ENCODE peak calls at places on chromosomes 7 and 10, in eight cellular contexts. E is psoas muscle, O is WERI-Rb-1, H is thoracic aorta, B is BJ, F is brain microvascular endothelial cell, K is breast epithelium, M is A549. Z is an unnamed sample.

GRCh38 chr10:598415-599170 is 90.9 kb downstream of the DIP2C start:
- DNase-seq in E (no peak), O (no peak), H (no peak), B (peak), F (peak), K (no peak), M (no peak), Z (peak)

GRCh38 chr7:108592633-108593277 is 23.1 kb downstream of the DNAJB9 start:
- DNase-seq in E (no peak), O (peak), H (no peak), B (no peak), F (no peak), K (no peak), M (no peak), Z (peak)

GRCh38 chr10:33190406-33190805 is 144.1 kb downstream of the NRP1 start:
- DNase-seq in E (no peak), O (no peak), H (no peak), B (no peak), F (no peak), K (no peak), M (no peak), Z (no peak)

GRCh38 chr7:105097619-105098018 is 83.6 kb downstream of the KMT2E start:
- DNase-seq in E (no peak), O (no peak), H (no peak), B (peak), F (peak), K (no peak), M (peak), Z (peak)

GRCh38 chr7:13901577-13901976 is 87.9 kb downstream of the ETV1 start:
- DNase-seq in E (no peak), O (no peak), H (no peak), B (no peak), F (no peak), K (no peak), M (no peak), Z (no peak)

GRCh38 chr7:88150018-88150417 is 69.8 kb downstream of the SRI start:
- DNase-seq in E (no peak), O (no peak), H (no peak), B (no peak), F (no peak), K (no peak), M (no peak), Z (no peak)

GRCh38 chr10:97888641-97889262 is 39.1 kb downstream of the GOLGA7B start:
- DNase-seq in E (no peak), O (no peak), H (no peak), B (no peak), F (peak), K (no peak), M (peak), Z (peak)

GRCh38 chr7:122546496-122546895 is 152.4 kb downstream of the RNF133 start:
- DNase-seq in E (peak), O (no peak), H (no peak), B (no peak), F (peak), K (no peak), M (no peak), Z (peak)

GRCh38 chr7:20952891-20953290 is 166.2 kb upstream of the SP8 start:
- DNase-seq in E (no peak), O (no peak), H (no peak), B (no peak), F (no peak), K (no peak), M (no peak), Z (no peak)

GRCh38 chr10:15764867-15765454 is 45.2 kb upstream of the ITGA8 start:
- DNase-seq in E (no peak), O (no peak), H (no peak), B (no peak), F (no peak), K (no peak), M (no peak), Z (no peak)

GRCh38 chr10:15758618-15759017 is 38.9 kb upstream of the ITGA8 start:
- DNase-seq in E (no peak), O (no peak), H (no peak), B (no peak), F (no peak), K (no peak), M (no peak), Z (no peak)

GRCh38 chr10:15763001-15763400 is 43.3 kb upstream of the ITGA8 start:
- DNase-seq in E (no peak), O (no peak), H (no peak), B (no peak), F (no peak), K (no peak), M (no peak), Z (no peak)

GRCh38 chr10:15759265-15759664 is 39.5 kb upstream of the ITGA8 start:
- DNase-seq in E (no peak), O (no peak), H (no peak), B (no peak), F (no peak), K (no peak), M (no peak), Z (no peak)
- H3K4me3 ChIP-seq in E (no peak), O (no peak), H (no peak), B (no peak), F (no peak), K (no peak), M (no peak), Z (no peak)

DNA sequence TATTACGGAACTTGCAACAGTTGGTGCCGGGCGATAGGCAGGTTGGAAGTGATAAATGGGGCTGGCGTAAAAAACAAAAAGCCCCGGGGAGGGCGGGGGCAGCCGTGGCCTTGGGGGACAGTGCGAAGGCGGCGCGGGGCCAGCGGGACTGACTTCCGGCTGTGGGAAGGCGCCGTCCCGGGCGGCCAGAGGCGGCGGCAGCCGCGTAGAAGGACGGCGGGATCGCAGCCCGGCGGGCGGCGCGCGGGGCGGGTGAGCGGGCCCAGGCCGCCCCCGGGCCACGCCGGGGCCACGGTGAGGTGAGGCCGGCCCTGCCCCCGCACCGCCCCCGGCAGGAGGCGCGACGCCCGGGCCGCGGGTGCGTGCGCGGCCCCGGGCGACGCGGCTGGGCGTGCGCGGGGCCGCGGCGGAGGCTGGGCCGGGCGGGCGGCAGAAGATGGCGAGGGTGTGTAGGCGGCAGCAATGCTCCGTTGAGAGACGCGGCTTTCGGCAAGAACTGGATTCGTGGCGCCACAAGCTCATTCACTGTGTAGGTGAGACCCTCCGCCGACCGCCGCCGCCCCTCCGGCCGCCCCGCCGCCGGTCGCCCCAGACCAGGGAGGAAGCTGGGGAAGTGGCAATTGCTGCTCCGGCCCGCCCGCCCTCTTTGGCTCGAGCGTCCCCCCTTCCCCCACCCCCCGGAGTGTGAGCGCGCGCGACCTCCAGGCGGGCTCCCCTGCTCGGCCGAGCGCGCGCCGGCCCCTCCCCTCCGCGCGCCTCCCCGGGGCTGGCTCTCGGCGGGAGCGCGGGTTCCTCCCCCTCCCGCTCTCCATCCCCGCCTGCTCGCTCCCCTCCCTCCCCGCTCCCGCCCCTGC is at the start of gene LCOR:
- DNase-seq in E (peak), O (peak), H (peak), B (no peak), F (peak), K (peak), M (peak), Z (peak)
- TF ChIP-seq CTCF in E (no peak), O (no peak), H (no peak), B (no peak), F (no peak), K (no peak), M (no peak), Z (no peak)

DNA sequence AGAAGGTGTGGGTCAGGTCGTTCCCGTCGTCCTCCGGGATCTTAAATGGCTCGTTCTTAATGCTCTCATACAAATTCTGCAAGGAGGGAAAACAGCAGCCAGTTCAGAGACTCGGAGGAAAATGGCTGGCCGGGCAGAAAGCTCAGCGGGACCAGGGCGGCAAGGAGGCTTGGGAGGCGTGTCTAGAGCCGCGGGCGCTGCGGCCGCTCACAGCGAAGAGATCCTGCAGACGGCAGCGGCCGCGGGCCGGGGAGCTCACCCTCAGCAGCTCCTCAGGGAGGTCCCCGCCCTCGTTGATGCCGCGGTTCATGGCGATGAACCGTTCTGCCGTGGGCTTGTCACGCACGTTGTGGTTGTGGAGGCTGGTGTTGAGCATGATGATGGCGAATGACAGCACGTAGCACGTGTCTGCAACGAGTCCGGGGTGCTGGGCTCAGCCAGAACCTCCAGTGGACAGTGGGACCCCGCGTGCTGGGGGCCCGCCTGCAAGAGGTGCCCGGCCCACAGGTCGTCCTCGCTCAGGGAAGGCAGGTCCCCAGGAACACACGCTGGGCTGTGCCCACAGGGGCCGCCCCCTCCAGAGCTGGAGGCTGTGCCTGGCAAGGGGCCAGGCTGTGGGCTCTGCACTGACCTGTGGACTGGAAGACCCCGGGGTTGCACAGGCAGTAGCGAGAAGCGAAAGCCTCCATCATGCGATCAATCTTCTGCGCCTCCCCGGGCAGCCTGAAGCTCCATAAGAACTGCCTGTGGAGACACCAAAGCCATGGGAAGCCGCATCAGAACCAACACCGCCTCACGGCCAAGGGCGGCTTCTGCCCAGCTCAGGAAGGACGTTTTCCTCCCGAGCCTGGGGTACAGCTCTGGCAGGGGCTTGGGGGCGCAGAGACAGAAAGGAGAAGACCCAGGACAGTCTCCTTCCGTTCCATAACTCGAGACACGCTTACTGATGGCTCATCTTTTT is 101.6 kb downstream of the CYTH3 start:
- DNase-seq in E (no peak), O (peak), H (no peak), B (no peak), F (no peak), K (no peak), M (no peak), Z (no peak)
- H3K4me3 ChIP-seq in E (peak), O (peak), H (no peak), B (no peak), F (no peak), K (peak), M (no peak), Z (no peak)

DNA sequence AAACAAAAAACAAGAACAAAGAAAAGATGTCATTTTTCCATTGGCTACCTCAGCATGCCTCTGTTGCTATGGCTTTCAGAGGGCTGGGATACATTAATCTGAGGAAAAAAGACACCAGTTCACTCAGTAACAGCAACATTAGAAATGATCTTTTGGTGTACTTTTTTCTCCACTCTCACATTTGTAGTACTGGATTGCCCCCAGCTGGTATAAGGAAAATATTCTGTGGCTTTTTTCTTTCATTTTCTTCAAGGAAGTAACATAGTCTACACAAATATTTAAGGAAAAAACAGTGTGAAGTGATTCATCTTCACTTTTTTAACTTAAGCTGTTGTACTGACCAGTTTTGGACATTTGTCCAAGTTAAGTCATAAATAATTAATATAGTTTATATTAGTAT is 482.3 kb downstream of the SORCS1 start:
- DNase-seq in E (no peak), O (no peak), H (no peak), B (no peak), F (no peak), K (no peak), M (no peak), Z (peak)
- TF ChIP-seq CTCF in E (no peak), O (no peak), H (no peak), B (peak), F (no peak), K (no peak), M (no peak), Z (peak)

GRCh38 chr7:157411580-157411979 is 74.8 kb downstream of the DNAJB6 start:
- DNase-seq in E (no peak), O (no peak), H (no peak), B (no peak), F (no peak), K (no peak), M (no peak), Z (peak)
- H3K4me3 ChIP-seq in E (no peak), O (no peak), H (no peak), B (no peak), F (no peak), K (no peak), M (no peak), Z (no peak)

GRCh38 chr7:134021861-134022260 is 105.3 kb upstream of the LRGUK start:
- DNase-seq in E (no peak), O (no peak), H (no peak), B (no peak), F (no peak), K (no peak), M (no peak), Z (no peak)
- TF ChIP-seq CTCF in E (no peak), O (no peak), H (no peak), B (no peak), F (no peak), K (no peak), M (no peak), Z (no peak)